ENCODE peak calls at places on chromosomes 16 and 17, in four cellular contexts. D is fibroblast of pulmonary artery, Z is type B pancreatic cell, A is heart right ventricle. H is an unnamed sample.

GRCh38 chr16:35733971-35734702 is 2274.7 kb downstream of the TP53TG3F start:
- DNase-seq in D (no peak), Z (no peak), A (no peak), H (no peak)

GRCh38 chr17:54899721-54900456 is 763 bp upstream of the TOM1L1 start:
- DNase-seq in D (no peak), Z (no peak), A (no peak), H (no peak)

GRCh38 chr17:36947922-36948716 is 635 bp upstream of the AATF start:
- DNase-seq in D (no peak), Z (no peak), A (no peak), H (peak; percentile 16)

GRCh38 chr17:70699408-70699807 is 530.1 kb downstream of the KCNJ2 start:
- DNase-seq in D (no peak), Z (no peak), A (no peak), H (no peak)

GRCh38 chr16:12211870-12212690 is 235.5 kb downstream of the SNX29 start:
- DNase-seq in D (no peak), Z (no peak), A (no peak), H (no peak)

GRCh38 chr16:66979011-66979717 is 9.2 kb upstream of the CES4A start:
- DNase-seq in D (peak; percentile 22), Z (no peak), A (peak; percentile 40), H (peak; percentile 71)

GRCh38 chr16:56424404-56424765 is 960 bp downstream of the AMFR start:
- DNase-seq in D (no peak), Z (no peak), A (peak; percentile 9), H (peak; percentile 18)

GRCh38 chr17:42563543-42563942 is 1.6 kb downstream of the COASY start:
- DNase-seq in D (no peak), Z (no peak), A (no peak), H (peak; percentile 85)

GRCh38 chr16:65817066-65817465 is 549.4 kb upstream of the CDH5 start:
- DNase-seq in D (no peak), Z (no peak), A (no peak), H (no peak)

GRCh38 chr17:74725111-74725510 is 11.9 kb upstream of the RAB37 start:
- DNase-seq in D (no peak), Z (no peak), A (no peak), H (no peak)

GRCh38 chr16:69132424-69133252 is at the start of the genes CHTF8 and UTP4:
- DNase-seq in D (peak; percentile 80), Z (peak; percentile 91), A (peak; percentile 87), H (peak; percentile 76)

GRCh38 chr17:14815079-14815478 is 450.0 kb downstream of the PMP22 start:
- DNase-seq in D (no peak), Z (no peak), A (no peak), H (peak; percentile 36)

GRCh38 chr17:42363231-42363630 is 25.0 kb downstream of the STAT3 start:
- DNase-seq in D (no peak), Z (no peak), A (no peak), H (no peak)

GRCh38 chr17:61366715-61367413 is 32.8 kb upstream of the TBX2 start:
- DNase-seq in D (no peak), Z (no peak), A (peak; percentile 69), H (no peak)

GRCh38 chr17:50833396-50834125 is 1.8 kb upstream of the WFIKKN2 start:
- DNase-seq in D (no peak), Z (no peak), A (no peak), H (no peak)

GRCh38 chr17:61570118-61570517 is 20.9 kb downstream of the NACA2 start:
- DNase-seq in D (peak; percentile 16), Z (no peak), A (no peak), H (peak; percentile 25)

GRCh38 chr16:2704983-2705275 is 15.1 kb downstream of the PRSS27 start:
- DNase-seq in D (no peak), Z (no peak), A (no peak), H (no peak)

GRCh38 chr17:33651631-33652030 is 358.5 kb upstream of the ASIC2 start:
- DNase-seq in D (peak; percentile 14), Z (no peak), A (no peak), H (no peak)

GRCh38 chr17:49527927-49528651 is 33.0 kb downstream of the NGFR start:
- DNase-seq in D (no peak), Z (peak; percentile 67), A (no peak), H (no peak)

GRCh38 chr16:3173892-3174617 is 13.9 kb upstream of the OR1F1 start:
- DNase-seq in D (no peak), Z (no peak), A (no peak), H (peak; percentile 43)

GRCh38 chr17:73901661-73902415 is 257.6 kb upstream of the SDK2 start:
- DNase-seq in D (no peak), Z (peak; percentile 68), A (peak; percentile 27), H (no peak)

DNA sequence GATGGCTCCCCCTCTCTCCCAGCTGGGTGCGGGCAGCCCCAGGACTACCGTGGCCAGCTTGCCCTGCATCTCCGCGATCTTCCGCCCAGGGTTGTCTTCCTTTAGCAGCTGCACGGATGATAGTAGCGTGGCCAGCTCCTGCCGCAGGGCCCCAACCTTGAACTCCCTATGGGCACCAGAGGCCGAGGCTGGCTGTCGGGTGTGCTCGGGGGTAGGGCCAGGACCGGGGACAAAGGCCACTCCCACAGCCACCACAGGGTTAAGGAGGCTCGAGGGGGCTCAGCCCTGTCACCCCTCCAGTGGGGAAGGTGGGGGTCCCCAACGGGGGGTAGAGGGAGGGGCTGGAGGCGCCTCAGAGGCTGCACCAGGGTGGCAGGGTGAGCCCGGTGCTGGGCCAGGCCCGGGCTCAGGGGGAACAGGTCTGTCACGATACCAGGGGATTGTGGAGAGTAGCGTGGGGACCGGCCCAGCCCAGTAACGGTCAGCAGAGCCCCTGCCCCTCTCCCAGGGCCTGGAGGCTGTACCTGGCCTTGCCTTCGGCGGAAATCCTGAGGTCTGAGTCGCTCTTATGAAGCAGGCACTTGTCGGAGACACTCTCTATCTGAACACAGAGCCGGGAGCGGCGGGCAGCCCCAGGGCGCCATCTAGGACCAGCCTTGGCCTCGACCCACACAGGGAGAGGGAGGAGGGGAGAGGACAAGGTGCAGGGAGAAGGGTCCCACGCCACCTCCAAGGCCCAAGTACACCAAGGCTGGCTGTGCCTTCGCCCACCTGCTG is 5.2 kb downstream of the PERCC1 start:
- DNase-seq in D (no peak), Z (no peak), A (no peak), H (no peak)
- TF ChIP-seq CTCF in D (no peak), Z (no peak), A (no peak), H (no peak)

GRCh38 chr16:81581107-81581506 is 136.5 kb downstream of the CMIP start:
- DNase-seq in D (no peak), Z (no peak), A (no peak), H (peak; percentile 91)

GRCh38 chr16:81583893-81584705 is 139.5 kb downstream of the CMIP start:
- DNase-seq in D (no peak), Z (no peak), A (no peak), H (peak; percentile 92)

GRCh38 chr16:81585785-81586184 is 141.2 kb downstream of the CMIP start:
- DNase-seq in D (no peak), Z (no peak), A (no peak), H (peak; percentile 39)

GRCh38 chr16:81586421-81586820 is 141.8 kb downstream of the CMIP start:
- DNase-seq in D (no peak), Z (no peak), A (no peak), H (peak; percentile 64)

GRCh38 chr16:81582655-81583441 is 138.2 kb downstream of the CMIP start:
- DNase-seq in D (peak; percentile 16), Z (no peak), A (no peak), H (peak; percentile 16)
- TF ChIP-seq CTCF in D (peak; percentile 11), Z (peak; percentile 30), A (no peak), H (no peak)

GRCh38 chr17:79737046-79737921 is 6.5 kb downstream of the ENPP7 start:
- DNase-seq in D (no peak), Z (no peak), A (no peak), H (no peak)
- TF ChIP-seq CTCF in D (no peak), Z (no peak), A (no peak), H (no peak)

GRCh38 chr17:38867179-38867994 is 2.5 kb upstream of the LASP1 start:
- DNase-seq in D (peak; percentile 68), Z (no peak), A (peak; percentile 57), H (peak; percentile 69)
- TF ChIP-seq CTCF in D (peak; percentile 23), Z (peak; percentile 72), A (no peak), H (no peak)

DNA sequence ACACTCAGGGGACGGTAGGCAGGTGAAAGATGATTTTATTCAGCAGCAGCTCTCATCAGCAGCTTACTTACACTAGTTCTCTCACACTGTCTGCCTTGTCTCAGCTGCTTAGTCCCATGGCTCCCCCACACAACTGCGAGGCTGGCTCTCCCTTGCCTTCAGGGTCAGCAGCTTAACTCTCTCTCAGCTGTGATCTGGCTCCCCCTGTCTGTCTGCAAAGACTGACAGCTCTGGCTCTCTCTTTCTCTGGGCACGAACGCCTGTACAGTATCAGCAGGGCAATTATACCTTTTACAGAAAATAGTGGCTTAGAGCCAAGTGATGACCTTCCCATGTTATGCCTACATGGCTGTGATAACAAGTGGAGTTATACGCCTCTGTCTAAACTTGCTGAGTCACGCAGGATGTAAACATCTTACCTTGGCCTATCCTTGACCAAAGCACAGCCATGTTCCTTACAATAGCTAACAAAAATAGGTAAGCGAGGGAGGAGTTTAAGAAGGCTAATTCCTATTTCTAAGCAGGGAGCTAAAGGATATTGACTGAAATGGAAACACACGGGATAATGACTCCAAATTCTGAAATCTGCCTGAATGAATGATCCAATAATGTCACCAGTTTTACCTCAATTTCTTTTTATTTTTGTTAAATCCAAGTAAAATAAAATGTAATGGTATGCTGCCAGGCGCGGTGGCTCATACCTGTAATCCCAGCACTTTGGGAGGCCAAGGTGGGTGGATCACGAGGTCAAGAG is 1.1 kb upstream of the NDUFAB1 start:
- DNase-seq in D (peak; percentile 18), Z (no peak), A (peak; percentile 15), H (peak; percentile 44)
- TF ChIP-seq CTCF in D (no peak), Z (no peak), A (peak; percentile 13), H (no peak)

GRCh38 chr17:43940630-43941029 is 1.6 kb downstream of the PPY start:
- DNase-seq in D (peak; percentile 39), Z (no peak), A (no peak), H (peak; percentile 45)
- TF ChIP-seq CTCF in D (peak; percentile 66), Z (peak; percentile 77), A (peak; percentile 52), H (peak; percentile 41)